ENCODE peak calls at places on chromosomes 16 and 17, in five cellular contexts. S, D, M, W and B are unnamed samples.

GRCh38 chr17:50203086-50203485 is 1.7 kb upstream of the COL1A1 start:
- DNase-seq in M (no peak), D (no peak), W (peak; percentile 78), S (no peak), B (peak; percentile 78)

GRCh38 chr17:67499673-67500072 is 122.6 kb downstream of the PITPNC1 start:
- DNase-seq in S (no peak), W (no peak), D (no peak), M (no peak), B (no peak)

GRCh38 chr16:88906535-88907105 is 40.2 kb upstream of the PABPN1L start:
- DNase-seq in S (no peak), M (no peak), W (no peak), D (no peak), B (no peak)

GRCh38 chr17:48596000-48596734 is 2.6 kb upstream of the HOXB5 start:
- DNase-seq in M (no peak), S (no peak), D (no peak), W (no peak), B (no peak)

GRCh38 chr16:64910351-64910750 is 211.5 kb downstream of the CDH11 start:
- DNase-seq in M (peak; percentile 77), W (peak; percentile 96), D (no peak), S (no peak), B (peak; percentile 22)

GRCh38 chr16:90057738-90058173 is 19.4 kb downstream of the PRDM7 start:
- DNase-seq in S (no peak), M (no peak), D (peak; percentile 15), W (peak; percentile 72), B (no peak)

GRCh38 chr17:17494499-17495447 is 1.4 kb downstream of the RASD1 start:
- DNase-seq in W (peak; percentile 53), D (no peak), M (peak; percentile 49), S (peak; percentile 57), B (peak; percentile 48)

GRCh38 chr17:74851612-74852236 is 8.0 kb downstream of the GRIN2C start:
- DNase-seq in S (no peak), D (no peak), W (no peak), M (no peak), B (no peak)

GRCh38 chr17:73536700-73537680 is 107.3 kb downstream of the SDK2 start:
- DNase-seq in M (no peak), S (no peak), W (no peak), D (no peak), B (no peak)

GRCh38 chr17:16439867-16440351 is 24.5 kb downstream of the TRPV2 start:
- DNase-seq in S (no peak), W (no peak), D (no peak), M (no peak), B (no peak)

GRCh38 chr17:51456942-51457341 is 196.6 kb downstream of the UTP18 start:
- DNase-seq in M (no peak), D (no peak), W (no peak), S (no peak), B (no peak)

GRCh38 chr17:51455931-51456330 is 195.6 kb downstream of the UTP18 start:
- DNase-seq in M (no peak), D (no peak), S (no peak), W (peak; percentile 13), B (no peak)

GRCh38 chr17:51455211-51455610 is 194.9 kb downstream of the UTP18 start:
- DNase-seq in M (no peak), W (no peak), D (no peak), S (no peak), B (no peak)

GRCh38 chr17:51454456-51454978 is 194.2 kb downstream of the UTP18 start:
- DNase-seq in M (no peak), W (no peak), S (no peak), D (no peak), B (no peak)
- TF ChIP-seq CTCF in M (no peak), W (no peak), S (no peak), D (no peak), B (no peak)

GRCh38 chr17:57541472-57542394 is 203.4 kb downstream of the CCDC182 start:
- DNase-seq in M (peak; percentile 77), S (no peak), D (no peak), W (peak; percentile 91), B (peak; percentile 66)

GRCh38 chr17:57538730-57539456 is 206.2 kb downstream of the CCDC182 start:
- DNase-seq in W (no peak), S (no peak), M (no peak), D (no peak), B (no peak)

GRCh38 chr17:57539528-57540301 is 205.4 kb downstream of the CCDC182 start:
- DNase-seq in W (no peak), M (no peak), S (no peak), D (no peak), B (no peak)

GRCh38 chr17:57541049-57541448 is 204.1 kb downstream of the CCDC182 start:
- DNase-seq in D (no peak), M (no peak), S (no peak), W (no peak), B (no peak)

DNA sequence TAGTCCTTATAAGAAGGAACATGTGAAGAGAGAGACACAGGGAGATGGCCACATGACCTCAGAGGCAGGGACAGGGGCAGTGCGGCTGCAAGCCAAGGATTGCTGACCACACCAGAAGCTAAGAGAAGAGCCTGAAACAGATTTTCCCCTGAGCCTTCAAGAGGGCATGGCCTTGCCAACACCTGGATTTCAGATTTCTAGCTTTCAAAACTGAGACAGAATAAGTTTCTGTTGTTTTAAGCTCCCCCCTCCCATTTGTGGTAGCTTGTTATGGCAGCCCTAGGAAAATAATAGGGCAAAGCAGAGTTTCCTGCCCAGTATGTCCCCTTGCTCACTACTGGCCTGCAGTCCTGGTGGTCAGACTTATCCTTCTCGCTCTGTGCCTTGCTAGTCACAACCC is 204.5 kb downstream of the CCDC182 start:
- DNase-seq in D (no peak), M (no peak), W (no peak), S (no peak), B (no peak)
- H3K4me3 ChIP-seq in D (no peak overlapping the region), M (no peak overlapping the region), W (no peak overlapping the region), S (no peak overlapping the region), B (no peak overlapping the region)

GRCh38 chr16:17389392-17389791 is 81.4 kb downstream of the XYLT1 start:
- DNase-seq in S (no peak), D (peak; percentile 55), M (no peak), W (peak; percentile 55), B (no peak)

GRCh38 chr16:17387226-17387625 is 83.5 kb downstream of the XYLT1 start:
- DNase-seq in M (no peak), D (no peak), S (no peak), W (no peak), B (no peak)

GRCh38 chr16:17384473-17384872 is 86.3 kb downstream of the XYLT1 start:
- DNase-seq in W (no peak), M (no peak), D (no peak), S (no peak), B (no peak)

GRCh38 chr16:17382949-17383348 is 87.8 kb downstream of the XYLT1 start:
- DNase-seq in D (no peak), W (no peak), S (no peak), M (no peak), B (no peak)

GRCh38 chr16:17386229-17386628 is 84.5 kb downstream of the XYLT1 start:
- DNase-seq in W (no peak), S (no peak), M (no peak), D (no peak), B (no peak)
- H3K4me1 ChIP-seq in W (no peaks in the 10 kb centered on the region), S (no peaks in the 10 kb centered on the region), M (no peaks in the 10 kb centered on the region), D (no peaks in the 10 kb centered on the region), B (no peaks in the 10 kb centered on the region)

DNA sequence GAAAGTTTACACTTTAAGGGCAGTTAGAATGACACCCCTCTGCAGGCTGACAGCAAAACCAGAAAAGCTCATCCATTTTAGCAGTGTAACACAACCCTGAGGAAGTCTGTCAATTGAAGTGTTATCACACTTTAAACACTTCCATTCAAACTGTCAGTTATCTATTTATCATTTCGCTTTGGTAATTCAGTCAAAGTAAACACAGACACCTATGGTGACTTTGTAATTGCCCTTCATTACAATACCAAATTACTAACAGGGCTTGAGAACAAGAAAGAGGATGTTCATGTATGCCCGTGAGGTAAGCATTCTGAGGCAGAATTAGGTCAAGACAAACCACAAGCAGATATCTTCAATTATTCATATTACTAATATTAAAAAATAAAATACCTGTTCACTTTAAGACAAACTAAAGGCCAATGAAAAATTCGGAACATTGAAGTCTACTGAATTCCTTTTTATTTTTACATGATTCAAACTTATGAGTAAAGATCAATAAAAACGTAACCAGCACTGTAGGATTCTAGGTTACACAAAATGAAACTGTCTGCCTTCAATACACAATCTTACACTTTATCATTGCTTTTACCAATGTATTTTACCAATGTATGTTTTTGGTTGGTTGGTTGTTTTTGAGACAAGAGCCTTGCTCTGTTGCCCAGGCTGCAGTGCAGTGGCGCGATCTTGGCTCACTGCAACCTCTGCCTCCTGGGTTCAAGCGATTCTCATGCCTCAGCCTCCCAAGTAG is 57.1 kb downstream of the BRIP1 start:
- DNase-seq in W (peak; percentile 6), M (no peak), S (no peak), D (no peak), B (no peak)
- TF ChIP-seq CTCF in W (no peak), M (no peak), S (no peak), D (no peak), B (no peak)

GRCh38 chr17:7136266-7136877 is 21.8 kb upstream of the ASGR2 start:
- DNase-seq in S (peak; percentile 71), M (peak; percentile 55), D (peak; percentile 36), W (peak; percentile 55), B (peak; percentile 68)
- H3K4me3 ChIP-seq in S (no peak overlapping the region), M (no peak overlapping the region), D (no peak overlapping the region), W (no peak overlapping the region), B (no peak overlapping the region)